ENCODE peak calls at places on chromosomes 6 and 20, in eight cellular contexts. V, H, S, T, O, E, K and Y are unnamed samples.

GRCh38 chr6:137290601-137291261 is 71.5 kb upstream of the IFNGR1 start:
- DNase-seq in V (no peak), H (no peak), S (no peak), T (no peak), O (no peak), E (no peak), K (no peak), Y (no peak)

GRCh38 chr20:46708172-46708860 is 1.1 kb upstream of the SLC2A10 start:
- DNase-seq in V (no peak), H (no peak), S (peak), T (no peak), O (no peak), E (no peak), K (no peak), Y (no peak)

GRCh38 chr6:152391179-152391880 is 245.8 kb downstream of the SYNE1 start:
- DNase-seq in V (no peak), H (peak), S (no peak), T (no peak), O (no peak), E (no peak), K (no peak), Y (peak)

GRCh38 chr6:135665935-135666334 is 168.4 kb upstream of the AHI1 start:
- DNase-seq in V (no peak), H (no peak), S (no peak), T (no peak), O (no peak), E (no peak), K (no peak), Y (no peak)

GRCh38 chr6:13400772-13401171 is 72.4 kb upstream of the TBC1D7 start:
- DNase-seq in V (no peak), H (no peak), S (no peak), T (no peak), O (no peak), E (no peak), K (no peak), Y (no peak)

GRCh38 chr6:115768469-115768868 is 292.2 kb downstream of the FRK start:
- DNase-seq in V (no peak), H (no peak), S (no peak), T (no peak), O (no peak), E (no peak), K (no peak), Y (no peak)

GRCh38 chr6:19024737-19025136 is 637.6 kb downstream of the RNF144B start:
- DNase-seq in V (peak), H (peak), S (peak), T (peak), O (no peak), E (peak), K (no peak), Y (no peak)

GRCh38 chr20:48718914-48719578 is 108.8 kb downstream of the PREX1 start:
- DNase-seq in V (no peak), H (no peak), S (no peak), T (no peak), O (no peak), E (no peak), K (no peak), Y (no peak)

GRCh38 chr20:31562241-31562640 is 42.8 kb upstream of the ID1 start:
- DNase-seq in V (no peak), H (no peak), S (no peak), T (no peak), O (no peak), E (no peak), K (no peak), Y (no peak)

GRCh38 chr20:59392741-59393140 is 92.3 kb downstream of the EDN3 start:
- DNase-seq in V (no peak), H (no peak), S (no peak), T (no peak), O (no peak), E (no peak), K (no peak), Y (no peak)

GRCh38 chr6:155985660-155986138 is 530.1 kb upstream of the NOX3 start:
- DNase-seq in V (no peak), H (no peak), S (no peak), T (no peak), O (no peak), E (no peak), K (no peak), Y (no peak)

GRCh38 chr20:49558826-49559225 is 9.1 kb downstream of the PTGIS start:
- DNase-seq in V (no peak), H (no peak), S (no peak), T (no peak), O (no peak), E (no peak), K (no peak), Y (no peak)

GRCh38 chr6:146950351-146950835 is 253.8 kb upstream of the STXBP5 start:
- DNase-seq in V (no peak), H (peak), S (no peak), T (peak), O (no peak), E (peak), K (no peak), Y (no peak)

GRCh38 chr6:146542881-146543210 is 787 bp upstream of the RAB32 start:
- DNase-seq in V (no peak), H (peak), S (no peak), T (no peak), O (no peak), E (peak), K (no peak), Y (no peak)

GRCh38 chr6:1337791-1338190 is 25.9 kb downstream of the FOXQ1 start:
- DNase-seq in V (no peak), H (no peak), S (no peak), T (no peak), O (peak), E (peak), K (no peak), Y (no peak)

GRCh38 chr6:170269151-170269872 is 21.6 kb downstream of the DLL1 start:
- DNase-seq in V (no peak), H (no peak), S (no peak), T (no peak), O (no peak), E (no peak), K (no peak), Y (no peak)

GRCh38 chr6:85465762-85466161 is 15.9 kb downstream of the NT5E start:
- DNase-seq in V (no peak), H (no peak), S (no peak), T (no peak), O (no peak), E (no peak), K (no peak), Y (no peak)

GRCh38 chr6:152004036-152004566 is 196.6 kb downstream of the ESR1 start:
- DNase-seq in V (no peak), H (peak), S (no peak), T (no peak), O (peak), E (peak), K (no peak), Y (no peak)

GRCh38 chr6:1641391-1641790 is 31.7 kb downstream of the FOXC1 start:
- DNase-seq in V (no peak), H (no peak), S (no peak), T (no peak), O (no peak), E (no peak), K (no peak), Y (no peak)

GRCh38 chr6:56314683-56315523 is 67.5 kb upstream of the COL21A1 start:
- DNase-seq in V (peak), H (peak), S (peak), T (peak), O (peak), E (peak), K (no peak), Y (no peak)

GRCh38 chr6:138844203-138844602 is 48.3 kb downstream of the ECT2L start:
- DNase-seq in V (no peak), H (peak), S (no peak), T (no peak), O (peak), E (peak), K (no peak), Y (peak)

GRCh38 chr6:26235240-26235730 is 129.7 kb upstream of the BTN3A2 start:
- DNase-seq in V (no peak), H (peak), S (no peak), T (no peak), O (no peak), E (no peak), K (no peak), Y (no peak)

GRCh38 chr6:5723905-5724691 is 282.6 kb downstream of the NRN1 start:
- DNase-seq in V (no peak), H (peak), S (no peak), T (no peak), O (no peak), E (no peak), K (no peak), Y (no peak)

GRCh38 chr6:33123732-33124524 is 48.1 kb downstream of the HLA-DPB1 start:
- DNase-seq in V (no peak), H (peak), S (peak), T (no peak), O (peak), E (peak), K (no peak), Y (no peak)

GRCh38 chr6:148885920-148886845 is 139.4 kb downstream of the UST start:
- DNase-seq in V (no peak), H (no peak), S (no peak), T (no peak), O (no peak), E (no peak), K (no peak), Y (no peak)

GRCh38 chr6:75566137-75566767 is 35.4 kb upstream of the SENP6 start:
- DNase-seq in V (no peak), H (no peak), S (no peak), T (no peak), O (no peak), E (no peak), K (no peak), Y (no peak)

GRCh38 chr6:75568100-75568499 is 33.6 kb upstream of the SENP6 start:
- DNase-seq in V (no peak), H (no peak), S (no peak), T (no peak), O (no peak), E (no peak), K (no peak), Y (no peak)

GRCh38 chr6:75568965-75569364 is 32.7 kb upstream of the SENP6 start:
- DNase-seq in V (no peak), H (no peak), S (no peak), T (no peak), O (no peak), E (no peak), K (no peak), Y (no peak)

GRCh38 chr6:75557068-75557467 is 44.6 kb upstream of the SENP6 start:
- DNase-seq in V (no peak), H (no peak), S (no peak), T (no peak), O (no peak), E (no peak), K (no peak), Y (no peak)

GRCh38 chr6:75563032-75563431 is 38.6 kb upstream of the SENP6 start:
- DNase-seq in V (no peak), H (peak), S (peak), T (no peak), O (no peak), E (peak), K (no peak), Y (no peak)
- TF ChIP-seq CTCF in V (no peak), H (peak), S (peak), T (peak), O (peak), E (peak), K (peak), Y (peak)

GRCh38 chr20:37278966-37279590 is 10.4 kb upstream of the MANBAL start:
- DNase-seq in V (no peak), H (no peak), S (no peak), T (no peak), O (no peak), E (peak), K (no peak), Y (no peak)

GRCh38 chr20:37277253-37277593 is 12.2 kb upstream of the MANBAL start:
- DNase-seq in V (no peak), H (no peak), S (no peak), T (no peak), O (no peak), E (no peak), K (no peak), Y (no peak)

GRCh38 chr20:37275125-37275524 is 13.5 kb upstream of the GHRH start:
- DNase-seq in V (no peak), H (peak), S (no peak), T (no peak), O (no peak), E (no peak), K (no peak), Y (no peak)

GRCh38 chr20:37273988-37274387 is 12.4 kb upstream of the GHRH start:
- DNase-seq in V (no peak), H (no peak), S (no peak), T (no peak), O (no peak), E (no peak), K (no peak), Y (no peak)

DNA sequence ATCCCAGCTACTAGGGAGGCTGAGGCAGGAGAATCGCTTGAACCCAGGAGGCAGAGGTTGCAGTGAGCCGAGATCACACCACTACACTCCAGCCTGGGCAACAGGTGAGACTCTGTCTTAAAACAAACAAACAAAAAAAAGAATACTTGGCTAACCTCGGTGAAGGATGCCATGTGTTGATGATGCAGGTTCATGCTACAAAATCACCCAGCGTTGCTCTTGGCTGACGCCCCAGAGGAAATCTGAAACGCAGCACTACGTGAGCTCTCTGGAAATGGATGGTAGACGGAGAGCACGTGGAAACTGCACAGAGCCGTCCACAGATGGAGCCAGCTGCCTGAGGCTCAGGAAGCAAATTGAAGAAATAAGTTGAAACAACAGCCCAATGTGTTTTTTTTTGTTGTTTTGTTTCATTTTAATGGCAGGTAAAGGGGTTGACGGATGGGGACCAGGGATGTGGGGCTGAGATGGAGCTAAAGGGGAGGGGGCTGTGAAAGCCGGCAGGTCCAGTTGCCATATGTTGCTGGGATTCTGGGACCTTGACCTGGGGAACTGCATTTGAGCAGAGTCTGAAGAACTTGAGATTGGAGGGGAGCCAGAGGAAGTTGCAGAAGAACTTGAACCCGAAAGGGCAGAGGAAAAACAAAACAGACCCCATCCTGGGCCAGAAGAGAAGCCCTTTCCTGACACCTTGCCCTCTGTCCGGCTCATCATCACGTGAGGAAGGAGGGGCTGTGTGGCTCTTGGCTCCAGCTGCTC is 12.8 kb upstream of the MANBAL start:
- DNase-seq in V (peak), H (peak), S (no peak), T (no peak), O (peak), E (peak), K (no peak), Y (no peak)
- TF ChIP-seq CTCF in V (no peak), H (peak), S (no peak), T (no peak), O (peak), E (peak), K (peak), Y (peak)

GRCh38 chr6:145137425-145137824 is 597.9 kb downstream of the EPM2A start:
- DNase-seq in V (no peak), H (peak), S (no peak), T (no peak), O (no peak), E (peak), K (no peak), Y (no peak)
- TF ChIP-seq CTCF in V (no peak), H (peak), S (peak), T (no peak), O (peak), E (peak), K (peak), Y (no peak)

DNA sequence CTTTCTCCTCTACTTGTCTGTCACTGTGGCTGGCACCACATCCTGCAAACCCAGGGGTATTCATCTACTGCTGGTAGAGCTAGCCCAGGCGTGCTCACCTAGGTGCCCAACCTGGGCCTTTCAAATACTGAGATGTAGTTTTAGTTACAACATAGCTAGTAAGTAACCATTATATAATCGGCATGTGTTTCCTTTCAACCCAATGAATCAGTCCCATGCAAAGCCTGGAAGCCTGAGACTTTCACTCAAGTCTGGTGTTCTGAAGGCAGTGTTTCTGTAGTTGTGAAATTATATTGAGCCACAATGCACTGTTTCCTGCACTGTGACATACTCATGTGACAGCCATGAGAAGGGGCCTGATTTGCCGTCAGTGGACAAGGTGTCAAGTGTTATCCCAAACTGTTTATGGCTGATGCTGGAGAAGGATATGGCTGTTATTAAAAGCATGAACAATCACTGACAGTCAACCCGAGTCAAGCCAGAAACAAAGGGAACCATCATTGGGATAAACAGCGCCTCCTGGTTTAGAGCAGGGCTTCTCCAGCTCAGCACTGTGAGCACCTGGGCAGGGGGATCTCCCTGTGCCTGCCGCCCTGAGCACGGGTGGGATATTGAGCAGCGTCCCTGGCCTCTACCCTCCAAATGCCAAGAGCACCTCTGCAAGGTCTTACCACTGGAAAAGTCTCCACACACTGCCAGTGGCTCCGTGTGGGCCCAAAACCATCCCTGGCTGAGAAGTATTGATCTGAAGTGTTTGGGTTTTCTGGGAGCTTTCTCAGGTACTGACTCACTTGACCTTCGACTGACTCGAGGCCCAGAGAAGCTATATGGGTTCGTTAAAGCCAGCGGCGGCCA is 1.6 kb downstream of the PSMA7 start:
- DNase-seq in V (no peak), H (peak), S (no peak), T (no peak), O (peak), E (peak), K (no peak), Y (no peak)
- TF ChIP-seq CTCF in V (no peak), H (peak), S (peak), T (no peak), O (peak), E (peak), K (peak), Y (peak)

GRCh38 chr6:30893001-30893591 is 8.8 kb downstream of the DDR1 start:
- DNase-seq in V (no peak), H (no peak), S (no peak), T (no peak), O (no peak), E (no peak), K (no peak), Y (no peak)
- TF ChIP-seq CTCF in V (peak), H (peak), S (peak), T (no peak), O (no peak), E (no peak), K (peak), Y (peak)

GRCh38 chr6:40577672-40578071 is 9.5 kb downstream of the LRFN2 start:
- DNase-seq in V (no peak), H (no peak), S (no peak), T (no peak), O (no peak), E (no peak), K (no peak), Y (no peak)
- TF ChIP-seq CTCF in V (peak), H (peak), S (peak), T (peak), O (no peak), E (no peak), K (peak), Y (no peak)